ENCODE peak calls at places on chromosomes 6 and 20, in nine cellular contexts. A is cardiac fibroblast, K is lower leg skin, U is kidney epithelial cell, L is prostate gland, G is cardiac muscle cell, X is fibroblast of lung, C is GM12865, B is type B pancreatic cell. V is an unnamed sample.

GRCh38 chr6:101705866-101706265 is 312.4 kb downstream of the GRIK2 start:
- DNase-seq in A (peak), K (no peak), U (no peak), L (no peak), G (no peak), X (peak), C (no peak), B (no peak), V (no peak)

GRCh38 chr6:131682427-131682826 is 18.8 kb downstream of the OR2A4 start:
- DNase-seq in A (peak), K (no peak), U (no peak), L (no peak), G (no peak), X (peak), C (no peak), B (no peak), V (peak)

GRCh38 chr6:49744259-49744658 is at the start of gene CRISP3:
- DNase-seq in A (no peak), K (no peak), U (no peak), L (no peak), G (no peak), X (no peak), C (peak), B (no peak), V (peak)

GRCh38 chr20:49228676-49229075 is 9.5 kb downstream of the DDX27 start:
- DNase-seq in A (no peak), K (no peak), U (no peak), L (no peak), G (no peak), X (no peak), C (no peak), B (no peak), V (no peak)

GRCh38 chr6:28408076-28408802 is 8.7 kb upstream of the ZSCAN12 start:
- DNase-seq in A (peak), K (no peak), U (no peak), L (no peak), G (no peak), X (no peak), C (no peak), B (no peak), V (no peak)

GRCh38 chr20:51404297-51405060 is 138.0 kb downstream of the NFATC2 start:
- DNase-seq in A (peak), K (no peak), U (no peak), L (no peak), G (no peak), X (peak), C (peak), B (no peak), V (no peak)

GRCh38 chr20:34403908-34404307 is 40.8 kb downstream of the ITCH start:
- DNase-seq in A (no peak), K (no peak), U (no peak), L (no peak), G (no peak), X (no peak), C (peak), B (no peak), V (no peak)

GRCh38 chr6:27547157-27548075 is 74.5 kb upstream of the ZNF184 start:
- DNase-seq in A (peak), K (no peak), U (no peak), L (no peak), G (peak), X (peak), C (peak), B (no peak), V (peak)

GRCh38 chr6:56849876-56850275 is 105.0 kb upstream of the BEND6 start:
- DNase-seq in A (peak), K (no peak), U (no peak), L (no peak), G (no peak), X (peak), C (peak), B (no peak), V (no peak)

GRCh38 chr20:2917266-2917665 is 44.0 kb downstream of the PTPRA start:
- DNase-seq in A (no peak), K (no peak), U (no peak), L (no peak), G (no peak), X (no peak), C (no peak), B (no peak), V (no peak)

GRCh38 chr20:34701405-34702085 is 2.6 kb upstream of the TP53INP2 start:
- DNase-seq in A (no peak), K (no peak), U (no peak), L (no peak), G (no peak), X (no peak), C (no peak), B (no peak), V (no peak)

GRCh38 chr6:137417411-137417810 is 76.8 kb downstream of the OLIG3 start:
- DNase-seq in A (peak), K (no peak), U (no peak), L (no peak), G (no peak), X (peak), C (no peak), B (no peak), V (no peak)

GRCh38 chr6:148524976-148525375 is 182.3 kb downstream of the SASH1 start:
- DNase-seq in A (peak), K (no peak), U (no peak), L (no peak), G (no peak), X (peak), C (peak), B (no peak), V (no peak)

GRCh38 chr20:16064991-16065707 is 508.1 kb downstream of the KIF16B start:
- DNase-seq in A (no peak), K (no peak), U (no peak), L (no peak), G (peak), X (no peak), C (no peak), B (no peak), V (no peak)

GRCh38 chr6:139981810-139982550 is 607.5 kb upstream of the CITED2 start:
- DNase-seq in A (peak), K (no peak), U (no peak), L (peak), G (peak), X (peak), C (peak), B (no peak), V (peak)

GRCh38 chr6:117591405-117591804 is 10.9 kb downstream of the GOPC start:
- DNase-seq in A (peak), K (no peak), U (no peak), L (no peak), G (no peak), X (peak), C (no peak), B (no peak), V (no peak)

GRCh38 chr20:57672164-57672563 is 37.7 kb downstream of the PMEPA1 start:
- DNase-seq in A (no peak), K (peak), U (no peak), L (no peak), G (peak), X (peak), C (no peak), B (no peak), V (no peak)

GRCh38 chr20:36148439-36148838 is 6.1 kb upstream of the EPB41L1 start:
- DNase-seq in A (no peak), K (no peak), U (no peak), L (no peak), G (no peak), X (no peak), C (no peak), B (no peak), V (no peak)

GRCh38 chr6:28756555-28756918 is 167.2 kb downstream of the TRIM27 start:
- DNase-seq in A (no peak), K (no peak), U (no peak), L (no peak), G (no peak), X (no peak), C (no peak), B (no peak), V (no peak)

GRCh38 chr20:62685781-62686555 is 22.7 kb upstream of the NTSR1 start:
- DNase-seq in A (no peak), K (peak), U (no peak), L (peak), G (peak), X (no peak), C (peak), B (no peak), V (peak)

GRCh38 chr6:16633465-16633864 is 127.8 kb downstream of the ATXN1 start:
- DNase-seq in A (no peak), K (no peak), U (no peak), L (no peak), G (no peak), X (no peak), C (no peak), B (no peak), V (no peak)

GRCh38 chr6:14550817-14551216 is 433.2 kb downstream of the CD83 start:
- DNase-seq in A (peak), K (peak), U (no peak), L (no peak), G (no peak), X (no peak), C (no peak), B (no peak), V (no peak)

GRCh38 chr6:14656676-14657075 is 539.1 kb downstream of the CD83 start:
- DNase-seq in A (no peak), K (no peak), U (no peak), L (no peak), G (no peak), X (no peak), C (no peak), B (no peak), V (no peak)

GRCh38 chr20:18304618-18305017 is 16.3 kb downstream of the ZNF133 start:
- DNase-seq in A (peak), K (no peak), U (no peak), L (no peak), G (no peak), X (no peak), C (no peak), B (no peak), V (no peak)

GRCh38 chr6:143536866-143537691 is 25.6 kb upstream of the FUCA2 start:
- DNase-seq in A (peak), K (peak), U (no peak), L (peak), G (peak), X (peak), C (peak), B (peak), V (peak)

GRCh38 chr6:75291331-75291730 is 6.7 kb upstream of the TMEM30A start:
- DNase-seq in A (no peak), K (no peak), U (no peak), L (no peak), G (no peak), X (no peak), C (no peak), B (no peak), V (no peak)

GRCh38 chr6:109055771-109056235 is 38.8 kb downstream of the SESN1 start:
- DNase-seq in A (peak), K (no peak), U (no peak), L (no peak), G (no peak), X (peak), C (no peak), B (no peak), V (no peak)

GRCh38 chr6:137717074-137718073 is 149.7 kb upstream of the TNFAIP3 start:
- DNase-seq in A (no peak), K (no peak), U (peak), L (no peak), G (no peak), X (peak), C (peak), B (no peak), V (no peak)

GRCh38 chr6:149951626-149952025 is 9.8 kb downstream of the ULBP2 start:
- DNase-seq in A (no peak), K (no peak), U (no peak), L (no peak), G (no peak), X (no peak), C (no peak), B (no peak), V (no peak)

GRCh38 chr6:28758046-28758817 is 165.6 kb downstream of the TRIM27 start:
- DNase-seq in A (peak), K (no peak), U (no peak), L (no peak), G (no peak), X (peak), C (peak), B (no peak), V (no peak)

GRCh38 chr20:57500941-57501340 is 24.0 kb downstream of the CTCFL start:
- DNase-seq in A (no peak), K (no peak), U (no peak), L (no peak), G (no peak), X (no peak), C (no peak), B (no peak), V (no peak)

GRCh38 chr6:32944265-32944664 is 3.4 kb upstream of the HLA-DMB start:
- DNase-seq in A (no peak), K (no peak), U (no peak), L (no peak), G (no peak), X (no peak), C (peak), B (no peak), V (no peak)

GRCh38 chr6:17905611-17906592 is 81.5 kb downstream of the KIF13A start:
- DNase-seq in A (peak), K (no peak), U (peak), L (no peak), G (no peak), X (peak), C (no peak), B (no peak), V (no peak)

GRCh38 chr6:17904491-17905120 is 82.8 kb downstream of the KIF13A start:
- DNase-seq in A (no peak), K (no peak), U (no peak), L (no peak), G (no peak), X (no peak), C (no peak), B (no peak), V (no peak)

GRCh38 chr6:17910178-17910577 is 77.3 kb downstream of the KIF13A start:
- DNase-seq in A (no peak), K (no peak), U (no peak), L (no peak), G (no peak), X (no peak), C (no peak), B (no peak), V (no peak)

GRCh38 chr6:17908831-17909230 is 78.6 kb downstream of the KIF13A start:
- DNase-seq in A (no peak), K (no peak), U (no peak), L (no peak), G (no peak), X (no peak), C (no peak), B (no peak), V (no peak)

DNA sequence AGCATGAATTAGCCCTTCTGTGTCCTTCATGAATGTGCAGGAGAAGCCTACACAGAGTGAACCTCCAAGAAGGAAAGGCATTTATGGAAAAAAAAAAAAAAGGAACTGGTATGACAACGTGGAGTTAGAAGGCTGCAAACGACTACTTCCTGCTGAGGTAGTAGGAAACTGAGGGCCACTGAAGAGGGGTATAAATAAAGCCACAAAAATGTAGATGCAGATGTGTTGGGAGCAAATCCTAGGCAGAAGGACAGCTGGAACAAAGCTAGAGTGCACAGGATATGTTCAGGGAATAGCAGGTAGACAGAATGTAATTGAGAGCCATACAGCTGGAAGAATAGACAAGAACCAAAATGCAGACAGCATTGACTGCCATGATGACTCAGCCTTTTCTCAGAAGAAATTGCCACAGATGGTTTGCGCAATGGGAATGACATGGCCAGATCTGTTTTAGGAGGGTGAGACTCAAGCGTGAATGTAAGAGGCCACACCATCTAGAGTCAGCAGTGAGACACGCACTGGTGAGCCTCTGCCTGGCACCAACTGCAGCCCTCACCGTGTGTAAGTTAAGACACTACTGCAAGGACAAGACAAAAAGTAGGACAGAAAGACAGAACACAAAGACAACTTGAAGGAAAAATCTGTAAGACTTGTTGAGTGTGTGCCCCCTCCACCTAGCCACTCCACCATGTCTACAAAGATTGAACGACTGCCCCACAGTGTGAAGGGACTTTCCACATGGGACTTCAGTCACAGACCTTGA is 79.8 kb downstream of the KIF13A start:
- DNase-seq in A (peak), K (peak), U (peak), L (peak), G (no peak), X (peak), C (peak), B (no peak), V (no peak)
- TF ChIP-seq CTCF in A (peak), K (no peak), U (peak), L (no peak), G (peak), X (peak), C (no peak), B (no peak), V (no peak)

GRCh38 chr6:42911171-42912021 is 4.5 kb upstream of the PTCRA start:
- DNase-seq in A (no peak), K (no peak), U (no peak), L (no peak), G (peak), X (no peak), C (no peak), B (no peak), V (no peak)
- TF ChIP-seq CTCF in A (no peak), K (no peak), U (peak), L (no peak), G (peak), X (peak), C (no peak), B (peak), V (no peak)

GRCh38 chr6:19204445-19204844 is 632.7 kb upstream of the ID4 start:
- DNase-seq in A (no peak), K (no peak), U (no peak), L (no peak), G (no peak), X (no peak), C (no peak), B (no peak), V (no peak)
- TF ChIP-seq CTCF in A (no peak), K (no peak), U (peak), L (no peak), G (no peak), X (peak), C (no peak), B (no peak), V (peak)

GRCh38 chr6:99905209-99906106 is 88.6 kb downstream of the MCHR2 start:
- DNase-seq in A (peak), K (no peak), U (peak), L (no peak), G (peak), X (peak), C (peak), B (no peak), V (peak)
- TF ChIP-seq CTCF in A (peak), K (no peak), U (peak), L (peak), G (peak), X (peak), C (peak), B (peak), V (peak)

DNA sequence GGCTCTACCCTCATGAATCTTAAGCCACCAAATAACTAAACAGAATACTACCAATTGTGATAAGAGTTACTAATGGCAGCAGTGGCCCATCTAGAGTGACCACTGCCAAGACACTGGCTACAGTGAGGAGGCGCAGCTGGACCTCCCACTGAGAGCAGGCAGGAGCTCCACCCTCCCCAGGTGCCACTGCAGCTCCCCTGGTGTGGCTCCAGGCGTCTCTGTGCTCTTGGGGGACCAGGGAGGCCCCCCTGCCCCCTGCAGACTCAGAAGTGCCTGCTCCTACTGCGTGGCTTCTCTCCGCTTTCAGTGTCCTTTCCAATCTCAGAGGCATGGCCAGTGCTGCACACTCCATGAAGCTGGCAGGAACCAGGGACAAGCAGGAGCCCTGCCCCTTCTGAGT is 23.4 kb downstream of the MC3R start:
- DNase-seq in A (no peak), K (no peak), U (no peak), L (no peak), G (no peak), X (no peak), C (no peak), B (no peak), V (no peak)
- TF ChIP-seq CTCF in A (no peak), K (no peak), U (no peak), L (no peak), G (no peak), X (no peak), C (no peak), B (no peak), V (no peak)

V was measured in LNCaP clone FGC.